ENCODE peak calls at places on chromosomes 6 and 20, in ten cellular contexts. One of them, this sample, is unnamed.

GRCh38 chr6:105882071-105882803 is 203.9 kb upstream of the PRDM1 start:
- DNase-seq in K562: no peak
- DNase-seq in AG10803: peak
- DNase-seq in Panc1: no peak
- DNase-seq in dorsolateral prefrontal cortex: no peak
- DNase-seq in psoas muscle: no peak
- DNase-seq in HCT116: no peak
- DNase-seq in WTC11: no peak
- DNase-seq in WERI-Rb-1: no peak
- DNase-seq in choroid plexus epithelial cell: peak
- DNase-seq in this sample: no peak

GRCh38 chr6:5766260-5766659 is 240.5 kb downstream of the NRN1 start:
- DNase-seq in psoas muscle: no peak
- DNase-seq in choroid plexus epithelial cell: peak
- DNase-seq in WERI-Rb-1: no peak
- DNase-seq in K562: no peak
- DNase-seq in HCT116: no peak
- DNase-seq in AG10803: peak
- DNase-seq in dorsolateral prefrontal cortex: no peak
- DNase-seq in WTC11: no peak
- DNase-seq in Panc1: no peak
- DNase-seq in this sample: no peak

GRCh38 chr20:11716239-11716944 is 201.3 kb upstream of the BTBD3 start:
- DNase-seq in HCT116: peak
- DNase-seq in WERI-Rb-1: peak
- DNase-seq in WTC11: peak
- DNase-seq in psoas muscle: no peak
- DNase-seq in AG10803: peak
- DNase-seq in Panc1: no peak
- DNase-seq in choroid plexus epithelial cell: peak
- DNase-seq in dorsolateral prefrontal cortex: no peak
- DNase-seq in K562: peak
- DNase-seq in this sample: no peak

GRCh38 chr6:150297327-150298028 is 71.3 kb upstream of the IYD start:
- DNase-seq in Panc1: no peak
- DNase-seq in K562: peak
- DNase-seq in psoas muscle: no peak
- DNase-seq in dorsolateral prefrontal cortex: no peak
- DNase-seq in WERI-Rb-1: no peak
- DNase-seq in HCT116: no peak
- DNase-seq in WTC11: no peak
- DNase-seq in AG10803: peak
- DNase-seq in choroid plexus epithelial cell: peak
- DNase-seq in this sample: no peak

GRCh38 chr6:154888896-154889295 is 106.2 kb upstream of the TIAM2 start:
- DNase-seq in K562: no peak
- DNase-seq in psoas muscle: no peak
- DNase-seq in Panc1: no peak
- DNase-seq in HCT116: no peak
- DNase-seq in dorsolateral prefrontal cortex: no peak
- DNase-seq in AG10803: no peak
- DNase-seq in WERI-Rb-1: no peak
- DNase-seq in WTC11: no peak
- DNase-seq in choroid plexus epithelial cell: no peak
- DNase-seq in this sample: no peak

GRCh38 chr20:5448449-5449118 is 131.8 kb upstream of the PROKR2 start:
- DNase-seq in K562: peak
- DNase-seq in WTC11: peak
- DNase-seq in Panc1: peak
- DNase-seq in choroid plexus epithelial cell: peak
- DNase-seq in AG10803: peak
- DNase-seq in WERI-Rb-1: peak
- DNase-seq in dorsolateral prefrontal cortex: no peak
- DNase-seq in psoas muscle: no peak
- DNase-seq in HCT116: peak
- DNase-seq in this sample: peak

GRCh38 chr20:3100480-3100879 is 16.0 kb upstream of the AVP start:
- DNase-seq in AG10803: no peak
- DNase-seq in psoas muscle: no peak
- DNase-seq in Panc1: no peak
- DNase-seq in HCT116: no peak
- DNase-seq in WERI-Rb-1: no peak
- DNase-seq in K562: no peak
- DNase-seq in dorsolateral prefrontal cortex: no peak
- DNase-seq in WTC11: no peak
- DNase-seq in choroid plexus epithelial cell: no peak
- DNase-seq in this sample: no peak

GRCh38 chr20:31849306-31849930 is 4.0 kb upstream of the FOXS1 start:
- DNase-seq in psoas muscle: no peak
- DNase-seq in HCT116: no peak
- DNase-seq in K562: no peak
- DNase-seq in choroid plexus epithelial cell: no peak
- DNase-seq in AG10803: no peak
- DNase-seq in Panc1: no peak
- DNase-seq in WERI-Rb-1: no peak
- DNase-seq in WTC11: no peak
- DNase-seq in dorsolateral prefrontal cortex: no peak
- DNase-seq in this sample: no peak

GRCh38 chr20:36620917-36621316 is 15.3 kb downstream of the RAB5IF start:
- DNase-seq in HCT116: no peak
- DNase-seq in AG10803: no peak
- DNase-seq in Panc1: no peak
- DNase-seq in psoas muscle: no peak
- DNase-seq in choroid plexus epithelial cell: no peak
- DNase-seq in WERI-Rb-1: no peak
- DNase-seq in K562: no peak
- DNase-seq in dorsolateral prefrontal cortex: no peak
- DNase-seq in WTC11: no peak
- DNase-seq in this sample: no peak

GRCh38 chr20:44006578-44006977 is 91.9 kb downstream of the TOX2 start:
- DNase-seq in WERI-Rb-1: no peak
- DNase-seq in psoas muscle: no peak
- DNase-seq in WTC11: no peak
- DNase-seq in dorsolateral prefrontal cortex: no peak
- DNase-seq in K562: peak
- DNase-seq in Panc1: no peak
- DNase-seq in AG10803: no peak
- DNase-seq in HCT116: no peak
- DNase-seq in choroid plexus epithelial cell: no peak
- DNase-seq in this sample: no peak

GRCh38 chr6:149855040-149855654 is 9.0 kb downstream of the LRP11 start:
- DNase-seq in psoas muscle: no peak
- DNase-seq in AG10803: peak
- DNase-seq in WERI-Rb-1: no peak
- DNase-seq in Panc1: peak
- DNase-seq in choroid plexus epithelial cell: peak
- DNase-seq in HCT116: peak
- DNase-seq in dorsolateral prefrontal cortex: no peak
- DNase-seq in WTC11: no peak
- DNase-seq in K562: no peak
- DNase-seq in this sample: no peak

GRCh38 chr6:2478200-2478599 is 232.8 kb upstream of the GMDS start:
- DNase-seq in HCT116: no peak
- DNase-seq in WERI-Rb-1: no peak
- DNase-seq in choroid plexus epithelial cell: peak
- DNase-seq in psoas muscle: no peak
- DNase-seq in AG10803: peak
- DNase-seq in K562: no peak
- DNase-seq in WTC11: no peak
- DNase-seq in Panc1: no peak
- DNase-seq in dorsolateral prefrontal cortex: no peak
- DNase-seq in this sample: no peak

GRCh38 chr6:144284753-144285547 is at the start of gene UTRN:
- DNase-seq in dorsolateral prefrontal cortex: peak
- DNase-seq in psoas muscle: peak
- DNase-seq in HCT116: no peak
- DNase-seq in K562: peak
- DNase-seq in choroid plexus epithelial cell: peak
- DNase-seq in WERI-Rb-1: peak
- DNase-seq in AG10803: peak
- DNase-seq in WTC11: peak
- DNase-seq in Panc1: no peak
- DNase-seq in this sample: peak

GRCh38 chr6:144284474-144284752 is 722 bp upstream of the UTRN start:
- DNase-seq in WERI-Rb-1: no peak
- DNase-seq in psoas muscle: no peak
- DNase-seq in HCT116: no peak
- DNase-seq in choroid plexus epithelial cell: no peak
- DNase-seq in AG10803: no peak
- DNase-seq in dorsolateral prefrontal cortex: no peak
- DNase-seq in WTC11: no peak
- DNase-seq in K562: no peak
- DNase-seq in Panc1: no peak
- DNase-seq in this sample: no peak

GRCh38 chr6:144285548-144285797 is 338 bp downstream of the UTRN start:
- DNase-seq in HCT116: no peak
- DNase-seq in WTC11: no peak
- DNase-seq in psoas muscle: no peak
- DNase-seq in AG10803: no peak
- DNase-seq in WERI-Rb-1: no peak
- DNase-seq in Panc1: no peak
- DNase-seq in dorsolateral prefrontal cortex: no peak
- DNase-seq in K562: peak
- DNase-seq in choroid plexus epithelial cell: no peak
- DNase-seq in this sample: peak

GRCh38 chr6:144285798-144286502 is 815 bp downstream of the UTRN start:
- DNase-seq in dorsolateral prefrontal cortex: peak
- DNase-seq in AG10803: peak
- DNase-seq in Panc1: no peak
- DNase-seq in WTC11: peak
- DNase-seq in HCT116: no peak
- DNase-seq in psoas muscle: peak
- DNase-seq in choroid plexus epithelial cell: peak
- DNase-seq in WERI-Rb-1: peak
- DNase-seq in K562: peak
- DNase-seq in this sample: peak

GRCh38 chr6:144283781-144284473 is 1.2 kb upstream of the UTRN start:
- DNase-seq in WTC11: no peak
- DNase-seq in Panc1: no peak
- DNase-seq in dorsolateral prefrontal cortex: no peak
- DNase-seq in AG10803: peak
- DNase-seq in HCT116: no peak
- DNase-seq in psoas muscle: no peak
- DNase-seq in K562: no peak
- DNase-seq in WERI-Rb-1: no peak
- DNase-seq in choroid plexus epithelial cell: peak
- DNase-seq in this sample: no peak
- TF ChIP-seq CTCF in WTC11: no peak
- TF ChIP-seq CTCF in Panc1: no peak
- TF ChIP-seq CTCF in dorsolateral prefrontal cortex: no peak
- TF ChIP-seq CTCF in AG10803: peak
- TF ChIP-seq CTCF in HCT116: no peak
- TF ChIP-seq CTCF in psoas muscle: no peak
- TF ChIP-seq CTCF in K562: no peak
- TF ChIP-seq CTCF in WERI-Rb-1: no peak
- TF ChIP-seq CTCF in choroid plexus epithelial cell: peak
- TF ChIP-seq CTCF in this sample: peak

GRCh38 chr20:7366189-7366588 is 574.1 kb downstream of the HAO1 start:
- DNase-seq in K562: no peak
- DNase-seq in WTC11: no peak
- DNase-seq in choroid plexus epithelial cell: no peak
- DNase-seq in HCT116: no peak
- DNase-seq in Panc1: no peak
- DNase-seq in AG10803: no peak
- DNase-seq in psoas muscle: no peak
- DNase-seq in WERI-Rb-1: no peak
- DNase-seq in dorsolateral prefrontal cortex: no peak
- DNase-seq in this sample: no peak

GRCh38 chr20:7375905-7376304 is 564.4 kb downstream of the HAO1 start:
- DNase-seq in psoas muscle: no peak
- DNase-seq in choroid plexus epithelial cell: peak
- DNase-seq in HCT116: peak
- DNase-seq in AG10803: no peak
- DNase-seq in WERI-Rb-1: no peak
- DNase-seq in Panc1: no peak
- DNase-seq in K562: peak
- DNase-seq in WTC11: no peak
- DNase-seq in dorsolateral prefrontal cortex: no peak
- DNase-seq in this sample: no peak

DNA sequence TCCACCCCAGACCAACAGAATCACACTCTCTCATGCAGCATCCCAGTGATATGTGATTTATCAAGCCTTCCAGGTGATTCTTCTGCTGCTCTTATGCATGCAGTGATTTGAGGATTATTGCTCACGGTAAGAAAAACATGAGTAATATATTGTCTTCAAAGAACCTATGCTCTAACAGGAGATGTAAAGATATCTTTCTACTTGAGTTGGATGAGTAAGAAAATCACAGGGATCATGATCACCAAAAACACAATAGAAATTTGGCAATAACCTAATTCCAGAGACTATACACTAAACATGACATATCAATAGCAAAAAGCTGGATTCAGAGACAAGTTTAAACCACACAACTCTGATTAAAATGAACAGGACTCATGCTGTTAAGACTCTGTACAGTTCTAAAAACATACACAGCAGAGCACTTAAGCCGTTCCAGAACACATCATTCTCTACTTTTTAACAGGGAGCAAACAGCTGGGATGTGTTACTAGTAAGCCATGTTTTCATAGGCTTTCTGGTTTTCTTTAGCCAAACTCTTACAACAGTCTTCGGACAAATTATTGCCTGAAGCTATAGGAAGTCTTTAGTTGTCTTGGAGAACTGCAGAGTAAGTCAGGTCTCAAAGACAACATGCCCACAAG is 568.6 kb downstream of the HAO1 start:
- DNase-seq in Panc1: no peak
- DNase-seq in psoas muscle: no peak
- DNase-seq in dorsolateral prefrontal cortex: no peak
- DNase-seq in K562: no peak
- DNase-seq in choroid plexus epithelial cell: no peak
- DNase-seq in WTC11: no peak
- DNase-seq in HCT116: no peak
- DNase-seq in AG10803: no peak
- DNase-seq in WERI-Rb-1: no peak
- DNase-seq in this sample: no peak
- TF ChIP-seq CTCF in Panc1: no peak
- TF ChIP-seq CTCF in psoas muscle: no peak
- TF ChIP-seq CTCF in dorsolateral prefrontal cortex: no peak
- TF ChIP-seq CTCF in K562: no peak
- TF ChIP-seq CTCF in choroid plexus epithelial cell: no peak
- TF ChIP-seq CTCF in WTC11: no peak
- TF ChIP-seq CTCF in HCT116: no peak
- TF ChIP-seq CTCF in AG10803: no peak
- TF ChIP-seq CTCF in WERI-Rb-1: no peak
- TF ChIP-seq CTCF in this sample: no peak

GRCh38 chr20:16368645-16369292 is 204.5 kb downstream of the KIF16B start:
- DNase-seq in HCT116: no peak
- DNase-seq in psoas muscle: peak
- DNase-seq in K562: no peak
- DNase-seq in Panc1: peak
- DNase-seq in WERI-Rb-1: no peak
- DNase-seq in dorsolateral prefrontal cortex: no peak
- DNase-seq in choroid plexus epithelial cell: peak
- DNase-seq in WTC11: no peak
- DNase-seq in AG10803: peak
- DNase-seq in this sample: no peak
- TF ChIP-seq CTCF in HCT116: no peak
- TF ChIP-seq CTCF in psoas muscle: no peak
- TF ChIP-seq CTCF in K562: no peak
- TF ChIP-seq CTCF in Panc1: no peak
- TF ChIP-seq CTCF in WERI-Rb-1: no peak
- TF ChIP-seq CTCF in dorsolateral prefrontal cortex: no peak
- TF ChIP-seq CTCF in choroid plexus epithelial cell: peak
- TF ChIP-seq CTCF in WTC11: no peak
- TF ChIP-seq CTCF in AG10803: no peak
- TF ChIP-seq CTCF in this sample: no peak

GRCh38 chr6:37535701-37536461 is 36.2 kb upstream of the CCDC167 start:
- DNase-seq in Panc1: no peak
- DNase-seq in psoas muscle: no peak
- DNase-seq in choroid plexus epithelial cell: no peak
- DNase-seq in WTC11: peak
- DNase-seq in AG10803: no peak
- DNase-seq in dorsolateral prefrontal cortex: no peak
- DNase-seq in WERI-Rb-1: no peak
- DNase-seq in K562: peak
- DNase-seq in HCT116: no peak
- DNase-seq in this sample: no peak
- TF ChIP-seq CTCF in Panc1: no peak
- TF ChIP-seq CTCF in psoas muscle: no peak
- TF ChIP-seq CTCF in choroid plexus epithelial cell: no peak
- TF ChIP-seq CTCF in WTC11: no peak
- TF ChIP-seq CTCF in AG10803: no peak
- TF ChIP-seq CTCF in dorsolateral prefrontal cortex: no peak
- TF ChIP-seq CTCF in WERI-Rb-1: no peak
- TF ChIP-seq CTCF in K562: no peak
- TF ChIP-seq CTCF in HCT116: no peak
- TF ChIP-seq CTCF in this sample: no peak